ENCODE peak calls at places on chromosomes 2 and 18, in four cellular contexts. One of them, this sample, is unnamed.

GRCh38 chr2:150126143-150126725 is 361.2 kb downstream of the RND3 start:
- DNase-seq in IMR-90: peak; percentile 43
- DNase-seq in upper lobe of left lung: no peak
- DNase-seq in sigmoid colon: no peak
- DNase-seq in this sample: no peak

GRCh38 chr2:15839461-15840124 is 100.8 kb upstream of the MYCN start:
- DNase-seq in IMR-90: no peak
- DNase-seq in upper lobe of left lung: no peak
- DNase-seq in sigmoid colon: no peak
- DNase-seq in this sample: no peak

GRCh38 chr2:3527886-3528785 is 8.8 kb upstream of the ADI1 start:
- DNase-seq in IMR-90: no peak
- DNase-seq in upper lobe of left lung: no peak
- DNase-seq in sigmoid colon: no peak
- DNase-seq in this sample: no peak

GRCh38 chr2:33130544-33130943 is 183.8 kb downstream of the LTBP1 start:
- DNase-seq in IMR-90: no peak
- DNase-seq in upper lobe of left lung: no peak
- DNase-seq in sigmoid colon: no peak
- DNase-seq in this sample: no peak

GRCh38 chr2:127413782-127414743 is 4.2 kb upstream of the PROC start:
- DNase-seq in IMR-90: peak; percentile 78
- DNase-seq in upper lobe of left lung: no peak
- DNase-seq in sigmoid colon: no peak
- DNase-seq in this sample: peak; percentile 15

GRCh38 chr2:190407246-190407661 is 901 bp upstream of the MFSD6 start:
- DNase-seq in IMR-90: no peak
- DNase-seq in upper lobe of left lung: no peak
- DNase-seq in sigmoid colon: no peak
- DNase-seq in this sample: peak; percentile 30

GRCh38 chr2:237432484-237433092 is 18.6 kb upstream of the COL6A3 start:
- DNase-seq in IMR-90: peak; percentile 93
- DNase-seq in upper lobe of left lung: no peak
- DNase-seq in sigmoid colon: no peak
- DNase-seq in this sample: no peak

GRCh38 chr18:360676-361075 is 92.8 kb upstream of the THOC1 start:
- DNase-seq in IMR-90: no peak
- DNase-seq in upper lobe of left lung: no peak
- DNase-seq in sigmoid colon: no peak
- DNase-seq in this sample: no peak

GRCh38 chr2:1081411-1082225 is 131.0 kb downstream of the SNTG2 start:
- DNase-seq in IMR-90: peak; percentile 28
- DNase-seq in upper lobe of left lung: no peak
- DNase-seq in sigmoid colon: no peak
- DNase-seq in this sample: no peak

GRCh38 chr2:190717764-190718651 is 69.1 kb downstream of the NAB1 start:
- DNase-seq in IMR-90: no peak
- DNase-seq in upper lobe of left lung: no peak
- DNase-seq in sigmoid colon: no peak
- DNase-seq in this sample: no peak

GRCh38 chr2:173191601-173192000 is 116.0 kb downstream of the MAP3K20 start:
- DNase-seq in IMR-90: peak; percentile 55
- DNase-seq in upper lobe of left lung: no peak
- DNase-seq in sigmoid colon: no peak
- DNase-seq in this sample: no peak

GRCh38 chr18:59272971-59273935 is at the start of gene RAX:
- DNase-seq in IMR-90: no peak
- DNase-seq in upper lobe of left lung: no peak
- DNase-seq in sigmoid colon: no peak
- DNase-seq in this sample: peak; percentile 68

GRCh38 chr2:41853427-41854191 is 194.2 kb upstream of the PKDCC start:
- DNase-seq in IMR-90: peak; percentile 65
- DNase-seq in upper lobe of left lung: no peak
- DNase-seq in sigmoid colon: no peak
- DNase-seq in this sample: peak; percentile 63

GRCh38 chr2:241270531-241270930 is 44.9 kb downstream of the HDLBP start:
- DNase-seq in IMR-90: no peak
- DNase-seq in upper lobe of left lung: no peak
- DNase-seq in sigmoid colon: no peak
- DNase-seq in this sample: no peak

GRCh38 chr18:42082415-42083234 is 127.6 kb downstream of the PIK3C3 start:
- DNase-seq in IMR-90: no peak
- DNase-seq in upper lobe of left lung: no peak
- DNase-seq in sigmoid colon: no peak
- DNase-seq in this sample: no peak

GRCh38 chr2:66189598-66189997 is 245.3 kb upstream of the MEIS1 start:
- DNase-seq in IMR-90: no peak
- DNase-seq in upper lobe of left lung: no peak
- DNase-seq in sigmoid colon: no peak
- DNase-seq in this sample: no peak

GRCh38 chr18:11992096-11992785 is 10.9 kb downstream of the IMPA2 start:
- DNase-seq in IMR-90: no peak
- DNase-seq in upper lobe of left lung: no peak
- DNase-seq in sigmoid colon: peak; percentile 21
- DNase-seq in this sample: no peak

GRCh38 chr2:10004401-10004800 is 38.9 kb upstream of the KLF11 start:
- DNase-seq in IMR-90: no peak
- DNase-seq in upper lobe of left lung: peak; percentile 3
- DNase-seq in sigmoid colon: no peak
- DNase-seq in this sample: no peak

GRCh38 chr2:43175187-43175490 is 51.3 kb downstream of the ZFP36L2 start:
- DNase-seq in IMR-90: peak; percentile 45
- DNase-seq in upper lobe of left lung: no peak
- DNase-seq in sigmoid colon: no peak
- DNase-seq in this sample: peak; percentile 50

GRCh38 chr18:67665266-67665665 is 148.7 kb upstream of the DSEL start:
- DNase-seq in IMR-90: peak; percentile 62
- DNase-seq in upper lobe of left lung: no peak
- DNase-seq in sigmoid colon: no peak
- DNase-seq in this sample: no peak

GRCh38 chr2:176178807-176179271 is 9.6 kb upstream of the HOXD1 start:
- DNase-seq in IMR-90: no peak
- DNase-seq in upper lobe of left lung: no peak
- DNase-seq in sigmoid colon: no peak
- DNase-seq in this sample: no peak

GRCh38 chr2:151803811-151804210 is 24.4 kb downstream of the ARL5A start:
- DNase-seq in IMR-90: no peak
- DNase-seq in upper lobe of left lung: no peak
- DNase-seq in sigmoid colon: no peak
- DNase-seq in this sample: no peak

GRCh38 chr2:217398860-217399259 is 539.0 kb upstream of the TNP1 start:
- DNase-seq in IMR-90: no peak
- DNase-seq in upper lobe of left lung: no peak
- DNase-seq in sigmoid colon: no peak
- DNase-seq in this sample: no peak

GRCh38 chr2:159249955-159250723 is 36.4 kb downstream of the WDSUB1 start:
- DNase-seq in IMR-90: peak; percentile 72
- DNase-seq in upper lobe of left lung: peak; percentile 86
- DNase-seq in sigmoid colon: peak; percentile 80
- DNase-seq in this sample: no peak

GRCh38 chr18:35696307-35696706 is 114.8 kb downstream of the GALNT1 start:
- DNase-seq in IMR-90: peak; percentile 58
- DNase-seq in upper lobe of left lung: no peak
- DNase-seq in sigmoid colon: no peak
- DNase-seq in this sample: no peak

GRCh38 chr18:11800947-11801346 is 50.3 kb upstream of the CHMP1B start:
- DNase-seq in IMR-90: no peak
- DNase-seq in upper lobe of left lung: no peak
- DNase-seq in sigmoid colon: no peak
- DNase-seq in this sample: no peak

GRCh38 chr2:213064099-213064498 is 87.3 kb downstream of the IKZF2 start:
- DNase-seq in IMR-90: no peak
- DNase-seq in upper lobe of left lung: no peak
- DNase-seq in sigmoid colon: no peak
- DNase-seq in this sample: no peak

GRCh38 chr18:34222396-34223163 is 2.1 kb downstream of the NOL4 start:
- DNase-seq in IMR-90: no peak
- DNase-seq in upper lobe of left lung: no peak
- DNase-seq in sigmoid colon: peak; percentile 64
- DNase-seq in this sample: no peak

GRCh38 chr2:204982303-204982702 is 437.0 kb downstream of the PARD3B start:
- DNase-seq in IMR-90: peak; percentile 12
- DNase-seq in upper lobe of left lung: no peak
- DNase-seq in sigmoid colon: no peak
- DNase-seq in this sample: peak; percentile 53

DNA sequence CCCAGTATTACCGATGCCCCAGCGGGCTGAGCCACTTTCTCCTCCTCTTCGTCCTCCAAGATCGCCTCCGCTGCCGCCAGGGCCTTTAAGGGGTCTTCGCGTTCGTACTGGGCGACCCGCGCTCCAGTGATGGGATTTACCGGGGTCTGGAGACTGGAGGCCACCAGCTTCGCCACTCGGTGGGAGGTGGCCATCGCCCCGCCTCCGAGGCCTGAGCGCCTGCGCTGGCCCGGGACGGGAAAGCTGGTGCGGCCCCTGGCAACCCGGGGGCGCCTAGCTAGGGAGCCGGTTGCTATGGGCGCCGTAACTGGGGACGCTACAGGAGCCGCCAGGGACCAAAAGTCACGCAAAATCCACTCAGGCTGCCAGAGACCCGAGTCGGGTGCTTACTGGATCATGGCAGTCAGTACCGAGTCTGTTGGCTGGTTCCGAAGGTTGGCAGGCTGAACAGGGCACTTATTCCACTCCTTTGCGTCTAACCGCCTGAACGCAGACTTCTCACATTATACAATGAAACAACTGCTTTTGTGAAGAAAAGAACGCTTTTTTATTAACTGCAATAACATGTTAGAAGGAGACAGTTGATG is at the start of gene FAM161A:
- DNase-seq in IMR-90: peak; percentile 77
- DNase-seq in upper lobe of left lung: peak; percentile 90
- DNase-seq in sigmoid colon: peak; percentile 94
- DNase-seq in this sample: peak; percentile 84
- TF ChIP-seq POLR2A in IMR-90: no peak
- TF ChIP-seq POLR2A in upper lobe of left lung: no peak
- TF ChIP-seq POLR2A in sigmoid colon: no peak
- TF ChIP-seq POLR2A in this sample: no peak

GRCh38 chr2:112658820-112659667 is 13.3 kb downstream of the SLC20A1 start:
- DNase-seq in IMR-90: no peak
- DNase-seq in upper lobe of left lung: no peak
- DNase-seq in sigmoid colon: no peak
- DNase-seq in this sample: peak; percentile 16

GRCh38 chr2:112660138-112660537 is 14.4 kb downstream of the SLC20A1 start:
- DNase-seq in IMR-90: no peak
- DNase-seq in upper lobe of left lung: no peak
- DNase-seq in sigmoid colon: no peak
- DNase-seq in this sample: no peak

GRCh38 chr2:112658301-112658700 is 12.6 kb downstream of the SLC20A1 start:
- DNase-seq in IMR-90: no peak
- DNase-seq in upper lobe of left lung: no peak
- DNase-seq in sigmoid colon: no peak
- DNase-seq in this sample: peak; percentile 28

GRCh38 chr2:112661656-112662305 is 16.0 kb downstream of the SLC20A1 start:
- DNase-seq in IMR-90: no peak
- DNase-seq in upper lobe of left lung: no peak
- DNase-seq in sigmoid colon: no peak
- DNase-seq in this sample: peak; percentile 29

DNA sequence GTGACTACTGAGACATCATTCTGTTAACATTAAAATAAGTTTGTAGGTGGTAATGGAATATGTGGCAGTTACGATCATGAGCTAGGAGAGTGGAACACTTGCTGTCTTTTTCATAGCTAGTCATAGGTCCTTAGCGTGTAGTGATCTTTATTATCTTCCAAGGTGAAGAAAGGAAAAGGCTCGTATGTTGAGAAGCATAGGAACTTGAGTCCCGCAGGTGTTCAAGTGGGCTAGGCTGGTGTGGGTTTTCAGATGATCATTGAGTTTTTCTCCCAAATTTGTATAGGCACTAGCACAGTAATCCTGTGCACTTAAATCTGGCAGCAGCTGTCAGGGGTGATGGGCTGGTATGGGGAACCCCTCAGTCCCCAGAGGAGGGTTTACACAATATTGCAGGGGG is 10.9 kb downstream of the SLC20A1 start:
- DNase-seq in IMR-90: no peak
- DNase-seq in upper lobe of left lung: no peak
- DNase-seq in sigmoid colon: no peak
- DNase-seq in this sample: no peak
- TF ChIP-seq POLR2A in IMR-90: no peak
- TF ChIP-seq POLR2A in upper lobe of left lung: no peak
- TF ChIP-seq POLR2A in sigmoid colon: no peak
- TF ChIP-seq POLR2A in this sample: no peak

GRCh38 chr2:230657462-230657861 is 55.2 kb upstream of the CAB39 start:
- DNase-seq in IMR-90: no peak
- DNase-seq in upper lobe of left lung: no peak
- DNase-seq in sigmoid colon: no peak
- DNase-seq in this sample: no peak

GRCh38 chr2:230658877-230659652 is 53.6 kb upstream of the CAB39 start:
- DNase-seq in IMR-90: no peak
- DNase-seq in upper lobe of left lung: no peak
- DNase-seq in sigmoid colon: no peak
- DNase-seq in this sample: peak; percentile 92

GRCh38 chr2:230660294-230661060 is 52.2 kb upstream of the CAB39 start:
- DNase-seq in IMR-90: no peak
- DNase-seq in upper lobe of left lung: peak; percentile 73
- DNase-seq in sigmoid colon: peak; percentile 75
- DNase-seq in this sample: peak; percentile 43

GRCh38 chr2:230657906-230658305 is 54.7 kb upstream of the CAB39 start:
- DNase-seq in IMR-90: no peak
- DNase-seq in upper lobe of left lung: no peak
- DNase-seq in sigmoid colon: no peak
- DNase-seq in this sample: no peak

DNA sequence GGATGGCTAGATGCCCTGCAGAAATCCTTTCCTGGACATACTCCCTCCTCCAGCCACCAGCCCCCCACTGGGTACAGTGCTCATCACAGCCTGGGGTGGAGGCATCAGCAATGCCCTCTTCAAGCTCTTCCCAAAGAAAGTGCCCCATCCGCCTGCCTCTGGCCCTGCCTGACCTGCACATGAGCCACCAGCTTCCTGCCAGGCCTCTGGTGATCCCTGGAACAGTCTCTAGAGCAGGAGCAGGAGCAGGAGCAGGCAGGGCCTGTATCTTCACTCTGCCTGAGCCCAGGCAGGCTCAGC is 54.1 kb upstream of the CAB39 start:
- DNase-seq in IMR-90: no peak
- DNase-seq in upper lobe of left lung: no peak
- DNase-seq in sigmoid colon: no peak
- DNase-seq in this sample: no peak
- TF ChIP-seq POLR2A in IMR-90: no peak
- TF ChIP-seq POLR2A in upper lobe of left lung: no peak
- TF ChIP-seq POLR2A in sigmoid colon: no peak
- TF ChIP-seq POLR2A in this sample: no peak

DNA sequence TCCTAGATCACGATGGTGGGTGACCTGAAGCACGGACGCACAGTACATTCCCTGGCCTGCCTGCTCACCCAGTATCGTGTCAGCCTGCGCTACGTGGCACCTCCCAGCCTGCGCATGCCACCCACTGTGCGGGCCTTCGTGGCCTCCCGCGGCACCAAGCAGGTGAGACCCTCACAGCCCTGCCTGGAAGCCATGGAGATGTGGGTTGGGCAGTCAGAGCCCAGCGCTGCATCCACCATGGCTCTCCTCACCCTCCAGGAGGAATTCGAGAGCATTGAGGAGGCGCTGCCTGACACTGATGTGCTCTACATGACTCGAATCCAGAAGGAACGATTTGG is 20.3 kb downstream of the SLC30A3 start:
- DNase-seq in IMR-90: no peak
- DNase-seq in upper lobe of left lung: no peak
- DNase-seq in sigmoid colon: no peak
- DNase-seq in this sample: no peak
- TF ChIP-seq POLR2A in IMR-90: no peak
- TF ChIP-seq POLR2A in upper lobe of left lung: no peak
- TF ChIP-seq POLR2A in sigmoid colon: no peak
- TF ChIP-seq POLR2A in this sample: no peak

GRCh38 chr18:44679056-44679911 is 1.4 kb upstream of the SETBP1 start:
- DNase-seq in IMR-90: peak; percentile 81
- DNase-seq in upper lobe of left lung: peak; percentile 87
- DNase-seq in sigmoid colon: peak; percentile 94
- DNase-seq in this sample: peak; percentile 89
- TF ChIP-seq POLR2A in IMR-90: peak; percentile 29
- TF ChIP-seq POLR2A in upper lobe of left lung: no peak
- TF ChIP-seq POLR2A in sigmoid colon: peak; percentile 66
- TF ChIP-seq POLR2A in this sample: no peak

This sample was measured in erythroblast.